ENCODE peak calls at places on chromosome X, in four cellular contexts. One of them, this sample, is unnamed.

GRCh38 chrX:83819304-83819703 is 41.6 kb upstream of the CYLC1 start:
- DNase-seq in HFFc6: no peak
- DNase-seq in K562: no peak
- DNase-seq in MM.1S: no peak
- DNase-seq in this sample: no peak

GRCh38 chrX:151815461-151815860 is 80.9 kb downstream of the CNGA2 start:
- DNase-seq in HFFc6: no peak
- DNase-seq in K562: no peak
- DNase-seq in MM.1S: no peak
- DNase-seq in this sample: no peak

GRCh38 chrX:7110821-7111276 is 36.7 kb upstream of the STS start:
- DNase-seq in HFFc6: no peak
- DNase-seq in K562: no peak
- DNase-seq in MM.1S: peak; percentile 69
- DNase-seq in this sample: no peak

GRCh38 chrX:68292471-68292870 is 140.8 kb downstream of the OPHN1 start:
- DNase-seq in HFFc6: peak; percentile 20
- DNase-seq in K562: no peak
- DNase-seq in MM.1S: no peak
- DNase-seq in this sample: no peak

GRCh38 chrX:136879001-136879667 is 1.4 kb downstream of the RBMX start:
- DNase-seq in HFFc6: peak; percentile 1
- DNase-seq in K562: no peak
- DNase-seq in MM.1S: no peak
- DNase-seq in this sample: no peak

GRCh38 chrX:21524008-21524407 is 134.1 kb downstream of the KLHL34 start:
- DNase-seq in HFFc6: no peak
- DNase-seq in K562: no peak
- DNase-seq in MM.1S: no peak
- DNase-seq in this sample: no peak

GRCh38 chrX:100625985-100626491 is 10.6 kb downstream of the TSPAN6 start:
- DNase-seq in HFFc6: no peak
- DNase-seq in K562: no peak
- DNase-seq in MM.1S: peak; percentile 82
- DNase-seq in this sample: no peak

GRCh38 chrX:84186603-84187358 is 1.2 kb downstream of the RPS6KA6 start:
- DNase-seq in HFFc6: no peak
- DNase-seq in K562: no peak
- DNase-seq in MM.1S: peak; percentile 48
- DNase-seq in this sample: peak; percentile 2

GRCh38 chrX:130719399-130719798 is 183.6 kb downstream of the ENOX2 start:
- DNase-seq in HFFc6: no peak
- DNase-seq in K562: no peak
- DNase-seq in MM.1S: no peak
- DNase-seq in this sample: peak; percentile 19

GRCh38 chrX:16466640-16467432 is 183.1 kb upstream of the S100G start:
- DNase-seq in HFFc6: peak; percentile 61
- DNase-seq in K562: no peak
- DNase-seq in MM.1S: no peak
- DNase-seq in this sample: no peak

GRCh38 chrX:149630681-149631292 is 805 bp downstream of the TMEM185A start:
- DNase-seq in HFFc6: peak; percentile 52
- DNase-seq in K562: peak; percentile 16
- DNase-seq in MM.1S: no peak
- DNase-seq in this sample: no peak

GRCh38 chrX:41889317-41890025 is 33.9 kb downstream of the CASK start:
- DNase-seq in HFFc6: peak; percentile 21
- DNase-seq in K562: no peak
- DNase-seq in MM.1S: no peak
- DNase-seq in this sample: no peak

GRCh38 chrX:151789179-151789800 is 54.7 kb downstream of the CNGA2 start:
- DNase-seq in HFFc6: peak; percentile 72
- DNase-seq in K562: no peak
- DNase-seq in MM.1S: no peak
- DNase-seq in this sample: no peak

GRCh38 chrX:107856289-107856688 is 30.6 kb downstream of the MID2 start:
- DNase-seq in HFFc6: no peak
- DNase-seq in K562: no peak
- DNase-seq in MM.1S: no peak
- DNase-seq in this sample: no peak

GRCh38 chrX:70664726-70665125 is 220.1 kb downstream of the DLG3 start:
- DNase-seq in HFFc6: peak; percentile 7
- DNase-seq in K562: no peak
- DNase-seq in MM.1S: peak; percentile 48
- DNase-seq in this sample: no peak
- TF ChIP-seq CTCF in HFFc6: peak; percentile 64
- TF ChIP-seq CTCF in K562: peak; percentile 27
- TF ChIP-seq CTCF in MM.1S: peak; percentile 45
- TF ChIP-seq CTCF in this sample: peak; percentile 20

GRCh38 chrX:51002160-51002632 is 91.7 kb downstream of the BMP15 start:
- DNase-seq in HFFc6: no peak
- DNase-seq in K562: no peak
- DNase-seq in MM.1S: no peak
- DNase-seq in this sample: no peak

DNA sequence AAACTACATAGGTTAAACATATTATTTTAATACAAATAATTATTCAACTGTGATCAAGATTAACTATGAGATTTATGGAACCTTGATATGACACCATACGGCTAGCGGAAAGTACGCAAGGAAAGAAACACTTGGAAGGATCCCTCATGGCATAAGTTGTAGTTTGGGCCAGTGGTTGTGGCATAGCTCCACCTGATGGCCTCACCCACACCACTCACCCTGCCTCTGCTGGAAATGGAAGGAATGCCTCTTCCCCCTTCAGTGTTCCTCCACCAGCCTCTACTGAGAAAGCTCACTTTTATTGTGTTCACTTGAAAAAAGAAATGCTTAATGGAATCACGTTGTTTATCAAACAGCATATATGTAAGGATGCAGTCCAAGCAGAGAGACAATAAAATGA is 86.4 kb downstream of the BMP15 start:
- DNase-seq in HFFc6: no peak
- DNase-seq in K562: no peak
- DNase-seq in MM.1S: no peak
- DNase-seq in this sample: no peak
- TF ChIP-seq CTCF in HFFc6: no peak
- TF ChIP-seq CTCF in K562: peak; percentile 43
- TF ChIP-seq CTCF in MM.1S: no peak
- TF ChIP-seq CTCF in this sample: no peak

GRCh38 chrX:49291615-49292337 is 11.7 kb upstream of the GAGE10 start:
- DNase-seq in HFFc6: peak; percentile 10
- DNase-seq in K562: peak; percentile 58
- DNase-seq in MM.1S: peak; percentile 15
- DNase-seq in this sample: peak; percentile 75
- TF ChIP-seq CTCF in HFFc6: peak; percentile 79
- TF ChIP-seq CTCF in K562: peak; percentile 73
- TF ChIP-seq CTCF in MM.1S: peak; percentile 45
- TF ChIP-seq CTCF in this sample: peak; percentile 60

DNA sequence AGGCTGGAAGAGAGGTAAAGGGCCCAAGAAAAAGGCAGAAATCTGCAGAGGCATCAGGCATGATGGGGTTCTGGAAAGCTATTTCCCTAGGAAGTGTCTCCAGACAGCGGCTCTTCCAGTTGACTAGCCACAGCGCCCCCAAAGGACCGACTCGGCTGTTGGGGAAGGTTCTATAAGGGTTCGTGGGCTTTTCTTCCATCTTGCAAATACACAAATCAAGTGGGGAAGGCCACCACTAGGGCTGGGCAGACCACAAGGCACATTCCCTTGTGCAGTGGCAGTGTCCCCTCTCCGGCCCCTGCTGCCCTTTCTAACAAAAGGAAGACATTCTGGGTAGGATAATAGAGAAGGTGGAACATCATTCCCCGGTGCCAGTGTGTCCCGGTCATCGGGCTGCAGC is 18.2 kb downstream of the BCOR start:
- DNase-seq in HFFc6: no peak
- DNase-seq in K562: no peak
- DNase-seq in MM.1S: no peak
- DNase-seq in this sample: no peak
- TF ChIP-seq CTCF in HFFc6: no peak
- TF ChIP-seq CTCF in K562: no peak
- TF ChIP-seq CTCF in MM.1S: no peak
- TF ChIP-seq CTCF in this sample: no peak

GRCh38 chrX:4277122-4277521 is 563.7 kb upstream of the PRKX start:
- DNase-seq in HFFc6: no peak
- DNase-seq in K562: no peak
- DNase-seq in MM.1S: peak; percentile 6
- DNase-seq in this sample: no peak
- TF ChIP-seq CTCF in HFFc6: no peak
- TF ChIP-seq CTCF in K562: no peak
- TF ChIP-seq CTCF in MM.1S: peak; percentile 30
- TF ChIP-seq CTCF in this sample: peak; percentile 15

GRCh38 chrX:129525162-129525561 is 1.9 kb upstream of the SMARCA1 start:
- DNase-seq in HFFc6: no peak
- DNase-seq in K562: no peak
- DNase-seq in MM.1S: no peak
- DNase-seq in this sample: no peak

GRCh38 chrX:129524250-129524850 is 1.1 kb upstream of the SMARCA1 start:
- DNase-seq in HFFc6: no peak
- DNase-seq in K562: no peak
- DNase-seq in MM.1S: no peak
- DNase-seq in this sample: no peak

GRCh38 chrX:129523076-129524055 is at the start of gene SMARCA1:
- DNase-seq in HFFc6: peak; percentile 26
- DNase-seq in K562: peak; percentile 11
- DNase-seq in MM.1S: no peak
- DNase-seq in this sample: peak; percentile 73

GRCh38 chrX:129520151-129520550 is 3.1 kb downstream of the SMARCA1 start:
- DNase-seq in HFFc6: no peak
- DNase-seq in K562: no peak
- DNase-seq in MM.1S: no peak
- DNase-seq in this sample: no peak

DNA sequence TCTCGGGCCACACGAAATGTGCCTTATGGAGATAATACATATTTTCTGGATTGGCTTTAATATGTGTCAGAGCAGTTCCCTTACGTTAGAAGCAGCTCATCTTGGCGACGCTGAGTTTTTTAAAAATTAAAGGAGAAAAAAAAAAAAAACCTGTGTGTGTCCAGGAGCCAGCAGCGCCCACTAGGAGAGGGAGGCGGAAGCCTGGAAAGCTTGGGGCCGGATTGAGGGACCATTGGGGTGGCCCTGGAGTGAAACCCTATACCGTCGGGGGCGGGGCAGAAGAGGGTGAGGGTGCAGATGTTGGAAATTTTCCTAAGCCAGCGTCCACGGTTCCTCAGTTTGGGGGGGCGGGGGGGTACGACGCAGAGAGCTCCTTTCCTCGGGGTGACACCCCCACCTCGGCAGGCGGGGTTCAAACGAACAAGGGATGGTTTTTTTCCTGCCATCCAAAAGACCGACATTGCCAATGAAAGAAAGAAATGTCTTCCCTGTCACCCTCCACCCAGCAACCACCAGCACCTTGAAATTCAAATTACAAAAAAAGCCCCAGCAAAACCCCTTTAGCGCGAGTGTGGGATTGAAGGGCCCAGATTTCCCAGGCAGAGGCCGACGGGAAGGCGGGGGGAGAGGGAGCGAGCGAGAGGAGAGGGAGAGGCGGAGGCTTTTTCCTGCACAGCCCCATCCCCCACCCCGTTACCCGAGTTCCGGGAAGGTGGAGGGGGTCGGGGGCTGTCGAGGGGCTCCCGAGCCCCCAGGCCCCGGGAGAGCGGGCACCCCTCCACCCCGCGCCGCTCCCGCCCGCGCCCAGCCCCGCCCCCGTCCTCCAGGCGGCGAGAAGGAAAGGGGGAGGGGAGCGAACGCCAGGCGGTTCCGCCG is 868 bp downstream of the SMARCA1 start:
- DNase-seq in HFFc6: peak; percentile 55
- DNase-seq in K562: peak; percentile 48
- DNase-seq in MM.1S: no peak
- DNase-seq in this sample: peak; percentile 79
- TF ChIP-seq CTCF in HFFc6: peak; percentile 23
- TF ChIP-seq CTCF in K562: no peak
- TF ChIP-seq CTCF in MM.1S: no peak
- TF ChIP-seq CTCF in this sample: no peak